ENCODE peak calls at places on chromosome 3, in eight cellular contexts. C is CD4-positive, alpha-beta T cell; W is HCT116; K is iPS DF 6.9; N is substantia nigra; V is H9; H is coronary artery; F is heart left ventricle. E is an unnamed sample.

GRCh38 chr3:42961633-42962032 is 17.5 kb upstream of the GASK1A start:
- DNase-seq in F (no peak), V (no peak), W (peak; percentile 41), C (no peak), H (no peak), K (no peak), N (no peak), E (peak; percentile 29)

GRCh38 chr3:192039593-192039992 is 578.6 kb downstream of the PYDC2 start:
- DNase-seq in W (no peak), H (no peak), F (no peak), K (no peak), N (no peak), V (no peak), C (no peak), E (no peak)

GRCh38 chr3:14725015-14725431 is 50.1 kb downstream of the C3orf20 start:
- DNase-seq in H (no peak), K (no peak), N (no peak), F (no peak), C (no peak), W (no peak), V (no peak), E (no peak)

GRCh38 chr3:46083956-46084355 is 56.7 kb upstream of the XCR1 start:
- DNase-seq in F (no peak), V (no peak), N (no peak), W (no peak), C (no peak), K (no peak), H (no peak), E (no peak)

GRCh38 chr3:113231391-113231790 is 20.0 kb downstream of the BOC start:
- DNase-seq in K (no peak), V (no peak), N (no peak), W (no peak), F (no peak), C (no peak), H (no peak), E (no peak)

GRCh38 chr3:61725851-61726333 is 164.5 kb downstream of the PTPRG start:
- DNase-seq in V (no peak), W (peak; percentile 6), H (no peak), N (no peak), F (no peak), K (no peak), C (no peak), E (no peak)

GRCh38 chr3:142282503-142282902 is 57.1 kb upstream of the GK5 start:
- DNase-seq in N (no peak), W (no peak), H (no peak), V (no peak), F (no peak), C (no peak), K (no peak), E (no peak)

GRCh38 chr3:16817201-16817600 is 67.6 kb upstream of the PLCL2 start:
- DNase-seq in W (no peak), H (no peak), F (no peak), V (no peak), K (no peak), C (no peak), N (no peak), E (no peak)

GRCh38 chr3:151320131-151320530 is 3.5 kb upstream of the GPR87 start:
- DNase-seq in H (no peak), W (no peak), K (no peak), V (no peak), F (no peak), C (no peak), N (no peak), E (no peak)

GRCh38 chr3:191973820-191974219 is 512.9 kb downstream of the PYDC2 start:
- DNase-seq in H (no peak), W (no peak), V (no peak), N (no peak), F (no peak), K (no peak), C (no peak), E (no peak)

GRCh38 chr3:102979682-102980378 is 545.0 kb downstream of the ZPLD1 start:
- DNase-seq in W (peak; percentile 89), V (no peak), K (no peak), C (no peak), N (no peak), H (peak; percentile 81), F (peak; percentile 85), E (no peak)

GRCh38 chr3:147756478-147756877 is 347.3 kb downstream of the ZIC1 start:
- DNase-seq in H (no peak), C (no peak), F (no peak), W (no peak), V (no peak), K (no peak), N (no peak), E (no peak)

GRCh38 chr3:373193-373784 is 176.7 kb downstream of the CHL1 start:
- DNase-seq in W (no peak), H (no peak), C (no peak), N (no peak), V (no peak), F (no peak), K (no peak), E (no peak)

GRCh38 chr3:194720048-194720447 is 34.4 kb downstream of the FAM43A start:
- DNase-seq in F (no peak), H (no peak), C (no peak), V (no peak), K (no peak), N (no peak), W (no peak), E (no peak)

GRCh38 chr3:41652931-41653330 is 309.0 kb downstream of the ULK4 start:
- DNase-seq in H (no peak), F (no peak), N (no peak), C (no peak), V (no peak), K (no peak), W (no peak), E (no peak)

GRCh38 chr3:30282052-30282708 is 324.2 kb upstream of the TGFBR2 start:
- DNase-seq in W (peak; percentile 91), F (no peak), H (no peak), V (peak; percentile 38), N (no peak), K (peak; percentile 45), C (no peak), E (no peak)

DNA sequence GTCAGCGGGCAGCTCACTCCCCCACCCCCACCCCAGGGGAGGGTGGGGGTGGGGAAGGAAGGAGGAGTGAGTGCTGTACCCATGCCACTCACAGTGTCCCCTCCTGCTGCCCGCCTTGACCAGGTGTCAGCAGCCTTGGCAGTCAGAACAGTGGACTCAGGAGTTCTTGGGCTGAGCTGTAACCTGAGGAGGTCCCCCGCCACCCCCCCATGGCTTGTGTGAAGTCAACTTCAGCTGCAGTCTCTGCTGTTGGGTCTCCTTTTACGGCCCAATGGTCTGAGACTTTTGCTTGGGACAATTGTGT is 8.9 kb downstream of the MAPKAPK3 start:
- DNase-seq in V (no peak), W (no peak), C (no peak), K (no peak), H (no peak), N (no peak), F (no peak), E (no peak)
- H3K27ac ChIP-seq in V (no peak overlapping the region), W (peak overlapping the region; percentile 87), C (no peak overlapping the region), K (no peak overlapping the region), H (no peak overlapping the region), N (no peak overlapping the region), F (peak overlapping the region; percentile 71), E (no peak overlapping the region)

GRCh38 chr3:123511084-123511483 is 62.2 kb upstream of the ADCY5 start:
- DNase-seq in W (no peak), V (no peak), H (no peak), N (no peak), K (no peak), F (no peak), C (no peak), E (no peak)
- H3K27ac ChIP-seq in W (no peak overlapping the region), V (no peak overlapping the region), H (no peak overlapping the region), N (no peak overlapping the region), K (no peak overlapping the region), F (no peak overlapping the region), C (no peak overlapping the region), E (no peak overlapping the region)

GRCh38 chr3:59408047-59408624 is 358.3 kb upstream of the CFAP20DC start:
- DNase-seq in H (no peak), W (no peak), V (no peak), F (no peak), C (no peak), N (no peak), K (no peak), E (no peak)
- H3K27ac ChIP-seq in H (no peak overlapping the region), W (no peak overlapping the region), V (no peak overlapping the region), F (no peak overlapping the region), C (no peak overlapping the region), N (no peak overlapping the region), K (no peak overlapping the region), E (no peak overlapping the region)

GRCh38 chr3:178382388-178383061 is 153.7 kb upstream of the KCNMB2 start:
- DNase-seq in H (no peak), V (no peak), W (no peak), F (no peak), N (no peak), K (no peak), C (no peak), E (no peak)
- H3K27ac ChIP-seq in H (no peak overlapping the region), V (no peak overlapping the region), W (no peak overlapping the region), F (peak overlapping the region; percentile 53), N (no peak overlapping the region), K (no peak overlapping the region), C (no peak overlapping the region), E (no peak overlapping the region)